ENCODE peak calls at places on chromosome 2, in five cellular contexts. J is body of pancreas, G is ovary, Z is Peyer's patch, X is heart left ventricle. E is an unnamed sample.

GRCh38 chr2:171531836-171532450 is 9.7 kb downstream of the CYBRD1 start:
- DNase-seq in J (no peak), G (no peak), Z (no peak), X (no peak), E (no peak)

GRCh38 chr2:168118733-168119518 is 128.5 kb downstream of the STK39 start:
- DNase-seq in J (no peak), G (peak; percentile 17), Z (no peak), X (peak; percentile 40), E (no peak)

GRCh38 chr2:6948081-6949008 is 31.1 kb downstream of the RNF144A start:
- DNase-seq in J (no peak), G (no peak), Z (no peak), X (no peak), E (no peak)

GRCh38 chr2:29921560-29921915 is at the start of gene ALK:
- DNase-seq in J (peak; percentile 95), G (peak; percentile 72), Z (peak; percentile 72), X (peak; percentile 87), E (peak; percentile 87)

GRCh38 chr2:202140522-202141292 is 67.7 kb downstream of the KIAA2012 start:
- DNase-seq in J (no peak), G (no peak), Z (no peak), X (no peak), E (no peak)

GRCh38 chr2:59184281-59185020 is 943.3 kb upstream of the FANCL start:
- DNase-seq in J (no peak), G (peak; percentile 24), Z (no peak), X (no peak), E (no peak)

GRCh38 chr2:238285653-238286082 is 2.7 kb downstream of the PER2 start:
- DNase-seq in J (peak; percentile 94), G (peak; percentile 85), Z (peak; percentile 75), X (peak; percentile 80), E (peak; percentile 91)

GRCh38 chr2:44953686-44953976 is 12.1 kb downstream of the SIX3 start:
- DNase-seq in J (no peak), G (no peak), Z (no peak), X (no peak), E (no peak)

GRCh38 chr2:210753386-210753785 is 197.0 kb downstream of the CPS1 start:
- DNase-seq in J (no peak), G (no peak), Z (no peak), X (no peak), E (no peak)

GRCh38 chr2:168518555-168519066 is 62.5 kb downstream of the CERS6 start:
- DNase-seq in J (no peak), G (no peak), Z (no peak), X (peak; percentile 29), E (no peak)

GRCh38 chr2:37570773-37571570 is 100.5 kb downstream of the CDC42EP3 start:
- DNase-seq in J (no peak), G (no peak), Z (no peak), X (no peak), E (no peak)

GRCh38 chr2:105625632-105626031 is 119.1 kb upstream of the NCK2 start:
- DNase-seq in J (no peak), G (no peak), Z (no peak), X (no peak), E (no peak)

GRCh38 chr2:130355578-130356431 is at the start of gene PTPN18:
- DNase-seq in J (peak; percentile 94), G (peak; percentile 88), Z (peak; percentile 95), X (peak; percentile 91), E (peak; percentile 94)

GRCh38 chr2:64404743-64405142 is 49.2 kb upstream of the LGALSL start:
- DNase-seq in J (peak; percentile 37), G (peak; percentile 77), Z (peak; percentile 82), X (peak; percentile 42), E (peak; percentile 46)

GRCh38 chr2:26324903-26325302 is 21.0 kb upstream of the SELENOI start:
- DNase-seq in J (no peak), G (no peak), Z (no peak), X (no peak), E (no peak)

GRCh38 chr2:207239222-207239674 is 73.5 kb upstream of the KLF7 start:
- DNase-seq in J (peak; percentile 25), G (peak; percentile 43), Z (no peak), X (peak; percentile 42), E (peak; percentile 28)

GRCh38 chr2:232698552-232699091 is 1.5 kb downstream of the GIGYF2 start:
- DNase-seq in J (no peak), G (no peak), Z (no peak), X (no peak), E (no peak)

GRCh38 chr2:236156095-236156859 is 11.9 kb downstream of the GBX2 start:
- DNase-seq in J (no peak), G (no peak), Z (no peak), X (no peak), E (no peak)

GRCh38 chr2:69375494-69376353 is 11.3 kb downstream of the GFPT1 start:
- DNase-seq in J (no peak), G (no peak), Z (no peak), X (no peak), E (no peak)

GRCh38 chr2:48600204-48600813 is 17.3 kb upstream of the GTF2A1L start:
- DNase-seq in J (no peak), G (no peak), Z (no peak), X (no peak), E (no peak)

GRCh38 chr2:178404380-178404767 is 46.6 kb downstream of the PRKRA start:
- DNase-seq in J (no peak), G (no peak), Z (no peak), X (no peak), E (no peak)

GRCh38 chr2:20099780-20100179 is 48.4 kb upstream of the LAPTM4A start:
- DNase-seq in J (no peak), G (no peak), Z (no peak), X (no peak), E (no peak)

GRCh38 chr2:233439191-233439590 is 84.9 kb downstream of the DGKD start:
- DNase-seq in J (peak; percentile 29), G (peak; percentile 73), Z (peak; percentile 24), X (peak; percentile 60), E (no peak)

GRCh38 chr2:10400978-10401951 is 46.9 kb downstream of the ODC1 start:
- DNase-seq in J (no peak), G (no peak), Z (peak; percentile 76), X (no peak), E (peak; percentile 48)

GRCh38 chr2:207624170-207625013 is 802 bp downstream of the METTL21A start:
- DNase-seq in J (peak; percentile 74), G (peak; percentile 60), Z (peak; percentile 79), X (peak; percentile 75), E (peak; percentile 77)

GRCh38 chr2:208240641-208241209 is 14.1 kb downstream of the IDH1 start:
- DNase-seq in J (no peak), G (no peak), Z (no peak), X (no peak), E (no peak)

GRCh38 chr2:238950551-238950950 is 102.7 kb downstream of the TWIST2 start:
- DNase-seq in J (no peak), G (no peak), Z (peak; percentile 34), X (no peak), E (no peak)

GRCh38 chr2:29322011-29322410 is 206.8 kb downstream of the CLIP4 start:
- DNase-seq in J (no peak), G (no peak), Z (no peak), X (no peak), E (no peak)

GRCh38 chr2:24820598-24821432 is 27.6 kb downstream of the CENPO start:
- DNase-seq in J (no peak), G (no peak), Z (no peak), X (no peak), E (peak; percentile 22)

GRCh38 chr2:24818721-24819167 is 25.5 kb downstream of the CENPO start:
- DNase-seq in J (peak; percentile 54), G (no peak), Z (no peak), X (no peak), E (no peak)

GRCh38 chr2:24820175-24820513 is 26.9 kb downstream of the CENPO start:
- DNase-seq in J (no peak), G (no peak), Z (no peak), X (no peak), E (peak; percentile 5)

GRCh38 chr2:24821433-24821891 is 28.2 kb downstream of the CENPO start:
- DNase-seq in J (no peak), G (no peak), Z (no peak), X (no peak), E (peak; percentile 17)

DNA sequence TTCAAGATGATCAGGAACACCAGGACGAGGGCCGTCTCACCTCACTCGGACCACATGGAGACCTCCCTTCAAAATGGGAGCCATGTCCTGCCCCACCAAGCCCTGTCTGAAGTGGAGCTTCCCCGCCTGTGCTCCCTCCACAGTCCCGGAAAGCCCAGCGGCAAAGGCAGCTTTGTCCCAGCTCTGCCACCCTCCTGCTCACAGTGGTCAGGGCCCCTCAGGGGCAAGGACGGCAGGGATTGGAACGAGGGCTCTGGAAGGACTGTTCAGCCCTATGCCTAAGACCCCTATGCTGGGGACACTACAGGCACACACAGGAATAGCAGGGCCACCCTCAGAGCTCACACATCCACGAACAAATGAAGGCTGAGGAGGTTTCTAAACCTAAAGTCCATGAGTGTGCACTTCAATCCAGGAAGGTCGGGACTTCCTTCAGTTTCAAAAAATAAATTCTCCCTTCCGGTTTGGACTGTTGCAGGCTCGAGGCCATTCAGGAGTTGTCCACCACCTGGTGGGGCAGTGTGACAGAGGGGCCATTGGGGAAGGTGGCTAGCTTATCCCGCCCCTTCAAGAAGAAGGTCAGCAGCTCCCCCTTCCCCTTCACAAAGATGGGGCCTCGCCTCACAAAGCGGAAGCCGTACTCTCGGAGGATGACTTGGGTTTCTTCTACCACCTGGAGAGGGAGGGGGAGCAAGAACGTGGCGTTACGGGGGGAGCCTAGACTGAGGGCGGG is 26.4 kb downstream of the CENPO start:
- DNase-seq in J (no peak), G (no peak), Z (no peak), X (no peak), E (peak; percentile 22)
- TF ChIP-seq POLR2A in J (no peak), G (no peak), Z (no peak), X (no peak), E (no peak)

GRCh38 chr2:213007290-213007838 is 144.0 kb downstream of the IKZF2 start:
- DNase-seq in J (no peak), G (no peak), Z (no peak), X (no peak), E (no peak)
- TF ChIP-seq POLR2A in J (no peak), G (no peak), Z (no peak), X (no peak), E (no peak)

GRCh38 chr2:227007940-227008339 is 156.1 kb downstream of the COL4A4 start:
- DNase-seq in J (no peak), G (no peak), Z (no peak), X (no peak), E (no peak)
- TF ChIP-seq POLR2A in J (no peak), G (no peak), Z (no peak), X (no peak), E (no peak)

GRCh38 chr2:85523062-85523905 is 15.7 kb upstream of the MAT2A start:
- DNase-seq in J (no peak), G (no peak), Z (no peak), X (no peak), E (peak; percentile 49)

GRCh38 chr2:85525567-85525966 is 13.4 kb upstream of the MAT2A start:
- DNase-seq in J (no peak), G (no peak), Z (no peak), X (no peak), E (no peak)

GRCh38 chr2:85523906-85524566 is 14.9 kb upstream of the MAT2A start:
- DNase-seq in J (no peak), G (no peak), Z (no peak), X (no peak), E (no peak)

GRCh38 chr2:85525029-85525428 is 13.9 kb upstream of the MAT2A start:
- DNase-seq in J (no peak), G (no peak), Z (no peak), X (no peak), E (no peak)

GRCh38 chr2:85524567-85524923 is 14.4 kb upstream of the MAT2A start:
- DNase-seq in J (peak; percentile 41), G (no peak), Z (no peak), X (no peak), E (peak; percentile 31)
- TF ChIP-seq POLR2A in J (no peak), G (no peak), Z (no peak), X (no peak), E (no peak)